ENCODE peak calls at places on chromosomes 1 and 21, in eight cellular contexts. Y is astrocyte of the cerebellum, O is left lung, N is endodermal cell, J is heart right ventricle, Z is AG04450, U is RWPE1, S is breast epithelium. E is an unnamed sample.

GRCh38 chr21:45548711-45549491 is 6.7 kb upstream of the SLC19A1 start:
- DNase-seq in Y (no peak), O (no peak), N (peak), J (no peak), Z (no peak), U (no peak), S (no peak), E (no peak)

GRCh38 chr1:180213401-180214177 is 16.5 kb upstream of the LHX4 start:
- DNase-seq in Y (no peak), O (no peak), N (peak), J (no peak), Z (no peak), U (peak), S (no peak), E (no peak)

GRCh38 chr1:5481889-5482288 is 510.3 kb downstream of the NPHP4 start:
- DNase-seq in Y (no peak), O (no peak), N (peak), J (no peak), Z (no peak), U (no peak), S (no peak), E (no peak)

GRCh38 chr1:35062518-35063196 is 16.5 kb upstream of the ZMYM1 start:
- DNase-seq in Y (peak), O (no peak), N (no peak), J (no peak), Z (no peak), U (no peak), S (no peak), E (no peak)

GRCh38 chr1:35888255-35888654 is 5.2 kb downstream of the AGO1 start:
- DNase-seq in Y (no peak), O (no peak), N (no peak), J (no peak), Z (no peak), U (no peak), S (no peak), E (no peak)

GRCh38 chr1:41977329-41977728 is 58.6 kb upstream of the HIVEP3 start:
- DNase-seq in Y (no peak), O (no peak), N (no peak), J (no peak), Z (no peak), U (no peak), S (no peak), E (no peak)

GRCh38 chr1:21451212-21451611 is 11.3 kb downstream of the NBPF3 start:
- DNase-seq in Y (peak), O (no peak), N (no peak), J (no peak), Z (peak), U (no peak), S (no peak), E (no peak)

GRCh38 chr1:241366196-241366595 is 9.2 kb upstream of the RGS7 start:
- DNase-seq in Y (no peak), O (no peak), N (no peak), J (no peak), Z (no peak), U (no peak), S (no peak), E (no peak)

GRCh38 chr1:75134656-75134938 is 409 bp downstream of the LHX8 start:
- DNase-seq in Y (no peak), O (peak), N (no peak), J (no peak), Z (no peak), U (no peak), S (no peak), E (no peak)

GRCh38 chr1:221604948-221605347 is 136.9 kb downstream of the DUSP10 start:
- DNase-seq in Y (no peak), O (no peak), N (no peak), J (no peak), Z (no peak), U (no peak), S (no peak), E (no peak)

GRCh38 chr1:21294266-21295058 is 4.2 kb upstream of the ECE1 start:
- DNase-seq in Y (no peak), O (peak), N (no peak), J (no peak), Z (no peak), U (no peak), S (no peak), E (no peak)

GRCh38 chr1:208486677-208487076 is 242.5 kb upstream of the PLXNA2 start:
- DNase-seq in Y (no peak), O (no peak), N (no peak), J (no peak), Z (no peak), U (no peak), S (no peak), E (no peak)

GRCh38 chr1:17441265-17441992 is 2.0 kb upstream of the RCC2 start:
- DNase-seq in Y (no peak), O (peak), N (no peak), J (no peak), Z (no peak), U (peak), S (no peak), E (no peak)

GRCh38 chr1:18673976-18674375 is 43.3 kb downstream of the PAX7 start:
- DNase-seq in Y (no peak), O (no peak), N (no peak), J (no peak), Z (no peak), U (peak), S (no peak), E (no peak)

GRCh38 chr1:206935491-206936067 is 10.7 kb downstream of the PIGR start:
- DNase-seq in Y (no peak), O (peak), N (peak), J (no peak), Z (peak), U (no peak), S (no peak), E (no peak)

GRCh38 chr21:36820176-36821031 is 121.5 kb downstream of the SIM2 start:
- DNase-seq in Y (no peak), O (no peak), N (peak), J (no peak), Z (no peak), U (no peak), S (no peak), E (no peak)

GRCh38 chr1:59595774-59596173 is 219.0 kb upstream of the HOOK1 start:
- DNase-seq in Y (no peak), O (no peak), N (no peak), J (no peak), Z (peak), U (peak), S (no peak), E (peak)

GRCh38 chr21:38363684-38364083 is 106.9 kb downstream of the KCNJ15 start:
- DNase-seq in Y (no peak), O (no peak), N (no peak), J (no peak), Z (no peak), U (no peak), S (no peak), E (no peak)

GRCh38 chr1:100298512-100298911 is 32.5 kb downstream of the RTCA start:
- DNase-seq in Y (no peak), O (no peak), N (no peak), J (no peak), Z (no peak), U (no peak), S (no peak), E (no peak)

GRCh38 chr1:36924282-36924791 is 110.0 kb downstream of the GRIK3 start:
- DNase-seq in Y (peak), O (no peak), N (peak), J (peak), Z (no peak), U (peak), S (peak), E (no peak)

GRCh38 chr1:99680258-99680657 is 34.3 kb downstream of the PALMD start:
- DNase-seq in Y (no peak), O (no peak), N (no peak), J (no peak), Z (no peak), U (no peak), S (no peak), E (no peak)

GRCh38 chr1:1346501-1346890 is 2.7 kb downstream of the DVL1 start:
- DNase-seq in Y (no peak), O (peak), N (no peak), J (no peak), Z (no peak), U (no peak), S (no peak), E (no peak)

GRCh38 chr21:41369105-41369914 is 7.5 kb downstream of the MX2 start:
- DNase-seq in Y (no peak), O (no peak), N (peak), J (peak), Z (no peak), U (no peak), S (peak), E (no peak)

GRCh38 chr1:234925440-234926251 is 203.0 kb downstream of the TOMM20 start:
- DNase-seq in Y (peak), O (no peak), N (peak), J (no peak), Z (peak), U (peak), S (no peak), E (peak)

GRCh38 chr1:234123867-234124266 is 219.4 kb downstream of the SLC35F3 start:
- DNase-seq in Y (no peak), O (no peak), N (no peak), J (no peak), Z (no peak), U (no peak), S (no peak), E (no peak)

GRCh38 chr1:67559222-67559700 is 125.7 kb upstream of the GADD45A start:
- DNase-seq in Y (no peak), O (peak), N (peak), J (peak), Z (no peak), U (no peak), S (no peak), E (no peak)

GRCh38 chr1:20059847-20060246 is 10.1 kb upstream of the PLA2G5 start:
- DNase-seq in Y (no peak), O (no peak), N (no peak), J (no peak), Z (no peak), U (no peak), S (no peak), E (no peak)

DNA sequence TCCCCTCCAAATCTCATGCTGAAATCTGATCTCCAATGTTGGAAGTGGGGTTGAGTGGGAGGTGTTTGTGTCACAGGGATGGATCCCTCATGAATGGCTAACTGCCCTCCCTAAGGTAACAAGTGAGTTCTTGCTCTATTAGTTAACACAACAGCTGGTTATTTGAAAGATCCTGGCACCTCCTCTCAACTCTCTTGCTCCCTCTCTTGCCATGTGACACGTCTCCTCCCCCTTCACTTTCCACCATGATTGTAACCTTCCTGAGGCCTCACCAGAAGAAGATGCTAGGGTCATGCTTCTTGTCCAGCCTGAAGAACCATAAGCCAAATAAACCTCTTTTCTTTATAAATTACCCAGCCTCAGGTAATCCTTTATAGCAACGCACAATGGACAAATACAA is 28.5 kb downstream of the DENND2C start:
- DNase-seq in Y (no peak), O (no peak), N (no peak), J (no peak), Z (no peak), U (no peak), S (no peak), E (no peak)
- TF ChIP-seq CTCF in Y (no peak), O (no peak), N (no peak), J (no peak), Z (no peak), U (no peak), S (no peak), E (no peak)

GRCh38 chr1:70871790-70872189 is 175.8 kb downstream of the PTGER3 start:
- DNase-seq in Y (no peak), O (no peak), N (no peak), J (no peak), Z (no peak), U (no peak), S (no peak), E (no peak)

GRCh38 chr1:70864302-70864701 is 183.3 kb downstream of the PTGER3 start:
- DNase-seq in Y (no peak), O (no peak), N (no peak), J (no peak), Z (peak), U (no peak), S (no peak), E (peak)

GRCh38 chr1:70863256-70863655 is 184.4 kb downstream of the PTGER3 start:
- DNase-seq in Y (no peak), O (no peak), N (no peak), J (no peak), Z (no peak), U (no peak), S (no peak), E (no peak)

DNA sequence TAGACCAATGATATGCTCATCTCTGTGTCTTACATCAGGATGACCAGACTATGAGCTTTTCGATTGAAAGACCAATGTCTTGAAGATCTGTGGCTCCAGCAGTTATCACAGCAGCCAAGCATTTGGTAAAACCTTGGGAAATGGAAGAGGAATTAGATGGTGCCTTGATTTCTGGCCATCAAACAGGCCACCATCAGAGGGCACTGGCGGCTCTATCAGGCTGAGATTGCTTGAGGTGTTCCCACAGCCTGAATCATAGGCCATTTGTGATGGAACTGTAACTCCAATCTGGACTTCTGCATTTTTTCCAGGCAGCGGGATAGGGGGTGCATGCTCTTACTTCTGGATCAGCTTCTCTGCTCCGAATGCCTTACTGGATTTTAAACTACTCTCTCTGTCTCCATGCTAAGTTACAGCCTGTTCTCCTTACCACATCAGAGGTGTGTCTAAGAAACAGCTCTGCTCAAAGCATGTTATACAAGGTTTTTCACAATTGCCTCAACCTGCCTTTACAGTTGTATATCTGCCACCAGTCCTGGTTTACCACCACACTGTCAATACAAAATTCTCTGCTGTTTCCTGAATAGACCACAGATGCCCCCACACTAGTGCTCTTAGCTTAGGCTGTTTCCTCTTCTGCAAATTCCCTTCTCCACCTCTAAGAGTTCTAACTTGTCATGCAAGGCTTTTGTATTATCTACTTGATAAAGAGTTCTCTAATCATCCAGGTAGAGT is 180.9 kb downstream of the PTGER3 start:
- DNase-seq in Y (no peak), O (no peak), N (peak), J (no peak), Z (no peak), U (no peak), S (no peak), E (no peak)
- TF ChIP-seq CTCF in Y (no peak), O (no peak), N (peak), J (no peak), Z (no peak), U (no peak), S (no peak), E (no peak)

GRCh38 chr1:156849151-156849496 is 9.8 kb downstream of the INSRR start:
- DNase-seq in Y (no peak), O (no peak), N (no peak), J (no peak), Z (no peak), U (no peak), S (no peak), E (no peak)

GRCh38 chr1:156847591-156848460 is 11.1 kb downstream of the INSRR start:
- DNase-seq in Y (no peak), O (no peak), N (no peak), J (no peak), Z (no peak), U (no peak), S (no peak), E (no peak)

GRCh38 chr1:156845953-156846545 is 12.9 kb downstream of the INSRR start:
- DNase-seq in Y (no peak), O (no peak), N (no peak), J (no peak), Z (no peak), U (no peak), S (no peak), E (no peak)

GRCh38 chr1:156846643-156847042 is 12.3 kb downstream of the INSRR start:
- DNase-seq in Y (no peak), O (no peak), N (no peak), J (no peak), Z (no peak), U (no peak), S (no peak), E (no peak)

GRCh38 chr1:156848461-156849150 is 10.3 kb downstream of the INSRR start:
- DNase-seq in Y (peak), O (no peak), N (peak), J (no peak), Z (no peak), U (no peak), S (no peak), E (no peak)
- TF ChIP-seq CTCF in Y (no peak), O (no peak), N (no peak), J (no peak), Z (no peak), U (no peak), S (no peak), E (no peak)

GRCh38 chr21:35508389-35508888 is 459.3 kb upstream of the RUNX1 start:
- DNase-seq in Y (no peak), O (peak), N (peak), J (peak), Z (peak), U (no peak), S (no peak), E (peak)
- TF ChIP-seq CTCF in Y (no peak), O (no peak), N (peak), J (no peak), Z (peak), U (no peak), S (no peak), E (peak)

DNA sequence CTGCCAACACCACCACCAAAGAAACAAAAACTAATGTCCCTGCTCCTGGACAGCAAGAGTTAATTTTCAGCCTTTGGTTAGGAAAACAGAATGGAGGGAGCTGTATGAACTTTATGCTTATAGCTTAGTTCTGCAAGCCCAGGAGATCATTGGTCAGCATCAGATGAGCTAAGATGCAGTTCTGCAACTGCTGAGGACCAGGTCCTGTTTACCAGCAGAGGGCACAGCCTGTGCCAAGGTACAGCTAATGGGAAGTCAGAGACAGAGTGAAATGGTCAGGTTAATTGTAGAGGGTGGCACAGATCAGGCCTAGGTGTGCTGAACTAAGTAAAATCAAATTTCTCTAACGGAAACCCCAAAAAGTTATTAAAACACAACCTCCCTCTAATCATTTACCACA is 161.3 kb downstream of the ROR1 start:
- DNase-seq in Y (no peak), O (no peak), N (no peak), J (no peak), Z (no peak), U (peak), S (no peak), E (no peak)
- TF ChIP-seq CTCF in Y (peak), O (no peak), N (peak), J (peak), Z (peak), U (no peak), S (no peak), E (peak)

DNA sequence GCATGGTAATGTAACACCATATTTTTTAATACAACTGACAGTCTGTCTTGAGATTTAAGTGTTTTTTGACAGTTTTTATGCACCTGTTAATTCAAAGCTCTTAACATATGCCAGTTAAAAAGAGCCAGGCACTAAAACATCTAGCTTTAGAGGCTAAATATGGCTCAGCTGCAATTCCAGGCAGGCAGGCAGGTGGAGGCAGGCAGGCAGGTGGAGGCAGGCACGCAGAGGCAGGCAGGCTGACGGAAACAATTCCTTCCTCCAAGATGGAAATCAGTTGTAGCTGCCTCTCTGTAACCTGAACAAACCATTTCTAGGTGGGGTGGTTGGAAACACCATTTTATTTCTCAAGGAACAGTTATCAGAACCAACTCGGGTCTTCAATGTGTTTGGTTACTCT is 51.2 kb downstream of the GORAB start:
- DNase-seq in Y (no peak), O (no peak), N (no peak), J (no peak), Z (no peak), U (no peak), S (no peak), E (no peak)
- TF ChIP-seq CTCF in Y (no peak), O (no peak), N (no peak), J (no peak), Z (no peak), U (no peak), S (no peak), E (no peak)

DNA sequence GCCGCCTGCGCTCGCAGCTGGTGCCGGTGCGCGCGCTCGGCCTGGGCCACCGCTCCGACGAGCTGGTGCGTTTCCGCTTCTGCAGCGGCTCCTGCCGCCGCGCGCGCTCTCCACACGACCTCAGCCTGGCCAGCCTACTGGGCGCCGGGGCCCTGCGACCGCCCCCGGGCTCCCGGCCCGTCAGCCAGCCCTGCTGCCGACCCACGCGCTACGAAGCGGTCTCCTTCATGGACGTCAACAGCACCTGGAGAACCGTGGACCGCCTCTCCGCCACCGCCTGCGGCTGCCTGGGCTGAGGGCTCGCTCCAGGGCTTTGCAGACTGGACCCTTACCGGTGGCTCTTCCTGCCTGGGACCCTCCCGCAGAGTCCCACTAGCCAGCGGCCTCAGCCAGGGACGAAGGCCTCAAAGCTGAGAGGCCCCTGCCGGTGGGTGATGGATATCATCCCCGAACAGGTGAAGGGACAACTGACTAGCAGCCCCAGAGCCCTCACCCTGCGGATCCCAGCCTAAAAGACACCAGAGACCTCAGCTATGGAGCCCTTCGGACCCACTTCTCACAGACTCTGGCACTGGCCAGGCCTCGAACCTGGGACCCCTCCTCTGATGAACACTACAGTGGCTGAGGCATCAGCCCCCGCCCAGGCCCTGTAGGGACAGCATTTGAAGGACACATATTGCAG is 3.0 kb downstream of the ARTN start:
- DNase-seq in Y (no peak), O (peak), N (peak), J (no peak), Z (no peak), U (no peak), S (no peak), E (no peak)
- TF ChIP-seq CTCF in Y (peak), O (no peak), N (peak), J (no peak), Z (no peak), U (peak), S (no peak), E (no peak)

GRCh38 chr1:3483801-3484444 is 29.5 kb downstream of the ARHGEF16 start:
- DNase-seq in Y (no peak), O (no peak), N (peak), J (no peak), Z (no peak), U (peak), S (no peak), E (no peak)
- TF ChIP-seq CTCF in Y (peak), O (peak), N (peak), J (peak), Z (peak), U (peak), S (peak), E (peak)

GRCh38 chr1:110829955-110830553 is 42.9 kb upstream of the CD53 start:
- DNase-seq in Y (no peak), O (no peak), N (peak), J (no peak), Z (no peak), U (peak), S (no peak), E (no peak)
- TF ChIP-seq CTCF in Y (peak), O (peak), N (peak), J (peak), Z (peak), U (peak), S (peak), E (peak)

E was measured in AG09319.